ENCODE peak calls at places on chromosomes 3 and 15, in four cellular contexts. X, T, Z and P are unnamed samples.

GRCh38 chr3:142929109-142929508 is 34.4 kb downstream of the PAQR9 start:
- DNase-seq in X (no peak), T (peak; percentile 47), Z (peak; percentile 38), P (no peak)

GRCh38 chr3:43882976-43883680 is 192.4 kb downstream of the ABHD5 start:
- DNase-seq in X (no peak), T (no peak), Z (no peak), P (no peak)

GRCh38 chr3:5426094-5426883 is 238.8 kb downstream of the EDEM1 start:
- DNase-seq in X (peak; percentile 23), T (peak; percentile 0), Z (peak; percentile 92), P (peak; percentile 36)

GRCh38 chr3:42264399-42265058 is 1.5 kb downstream of the CCK start:
- DNase-seq in X (peak; percentile 25), T (no peak), Z (no peak), P (no peak)

GRCh38 chr3:97872209-97873042 is 50.6 kb downstream of the CRYBG3 start:
- DNase-seq in X (no peak), T (peak; percentile 98), Z (no peak), P (peak; percentile 44)

GRCh38 chr3:33250712-33251111 is 26.5 kb upstream of the FBXL2 start:
- DNase-seq in X (no peak), T (no peak), Z (no peak), P (no peak)

GRCh38 chr15:81000144-81000625 is 538 bp upstream of the TLNRD1 start:
- DNase-seq in X (no peak), T (no peak), Z (no peak), P (no peak)

GRCh38 chr3:185280572-185281365 is 26.9 kb upstream of the EHHADH start:
- DNase-seq in X (peak; percentile 20), T (peak; percentile 65), Z (peak; percentile 71), P (no peak)

GRCh38 chr3:123307064-123307463 is 105.3 kb downstream of the SEC22A start:
- DNase-seq in X (no peak), T (no peak), Z (no peak), P (no peak)

GRCh38 chr3:133295199-133295901 is 104.5 kb upstream of the BFSP2 start:
- DNase-seq in X (no peak), T (peak; percentile 40), Z (no peak), P (no peak)

GRCh38 chr15:40493089-40493840 is 22.5 kb downstream of the CHST14 start:
- DNase-seq in X (no peak), T (no peak), Z (no peak), P (no peak)

GRCh38 chr15:52481915-52482314 is 46.8 kb downstream of the MYO5A start:
- DNase-seq in X (peak; percentile 57), T (peak; percentile 86), Z (no peak), P (no peak)

GRCh38 chr3:101954946-101955345 is 105.6 kb downstream of the NFKBIZ start:
- DNase-seq in X (no peak), T (no peak), Z (no peak), P (no peak)

GRCh38 chr15:75620776-75621536 is 4.6 kb downstream of the SNUPN start:
- DNase-seq in X (no peak), T (peak; percentile 87), Z (no peak), P (no peak)

GRCh38 chr15:92803852-92804609 is 96.1 kb upstream of the CHD2 start:
- DNase-seq in X (no peak), T (peak; percentile 100), Z (no peak), P (peak; percentile 100)

GRCh38 chr3:69121950-69122349 is 445 bp downstream of the LMOD3 start:
- DNase-seq in X (no peak), T (no peak), Z (no peak), P (no peak)

GRCh38 chr3:41116851-41117250 is 82.5 kb upstream of the CTNNB1 start:
- DNase-seq in X (no peak), T (no peak), Z (no peak), P (no peak)

GRCh38 chr15:73125219-73125618 is 73.0 kb downstream of the NEO1 start:
- DNase-seq in X (no peak), T (no peak), Z (no peak), P (no peak)

GRCh38 chr3:56792201-56792600 is 9.5 kb downstream of the ARHGEF3 start:
- DNase-seq in X (no peak), T (no peak), Z (no peak), P (no peak)

DNA sequence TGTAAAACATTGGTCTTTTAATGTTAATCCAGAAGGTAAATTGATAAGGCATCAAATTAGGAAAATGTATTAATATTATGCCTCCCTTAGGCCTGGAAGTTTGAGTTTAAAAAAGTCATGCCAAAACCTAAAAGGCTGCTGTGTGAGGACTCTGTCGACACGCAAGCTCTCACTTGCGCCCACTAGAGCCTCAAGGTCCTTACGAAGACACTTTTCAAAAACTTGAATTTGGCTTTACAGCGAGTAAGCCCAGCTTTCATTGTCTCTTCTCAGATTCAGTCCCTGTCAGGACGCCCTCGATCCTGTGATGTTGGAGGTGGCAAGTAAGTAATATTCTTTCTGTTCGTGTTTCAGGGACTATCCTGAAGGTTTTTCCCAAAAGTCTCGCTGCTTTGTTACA is 89.7 kb downstream of the CRTC3 start:
- DNase-seq in X (no peak), T (no peak), Z (no peak), P (no peak)
- TF ChIP-seq CTCF in X (no peak), T (no peak), Z (no peak), P (no peak)

DNA sequence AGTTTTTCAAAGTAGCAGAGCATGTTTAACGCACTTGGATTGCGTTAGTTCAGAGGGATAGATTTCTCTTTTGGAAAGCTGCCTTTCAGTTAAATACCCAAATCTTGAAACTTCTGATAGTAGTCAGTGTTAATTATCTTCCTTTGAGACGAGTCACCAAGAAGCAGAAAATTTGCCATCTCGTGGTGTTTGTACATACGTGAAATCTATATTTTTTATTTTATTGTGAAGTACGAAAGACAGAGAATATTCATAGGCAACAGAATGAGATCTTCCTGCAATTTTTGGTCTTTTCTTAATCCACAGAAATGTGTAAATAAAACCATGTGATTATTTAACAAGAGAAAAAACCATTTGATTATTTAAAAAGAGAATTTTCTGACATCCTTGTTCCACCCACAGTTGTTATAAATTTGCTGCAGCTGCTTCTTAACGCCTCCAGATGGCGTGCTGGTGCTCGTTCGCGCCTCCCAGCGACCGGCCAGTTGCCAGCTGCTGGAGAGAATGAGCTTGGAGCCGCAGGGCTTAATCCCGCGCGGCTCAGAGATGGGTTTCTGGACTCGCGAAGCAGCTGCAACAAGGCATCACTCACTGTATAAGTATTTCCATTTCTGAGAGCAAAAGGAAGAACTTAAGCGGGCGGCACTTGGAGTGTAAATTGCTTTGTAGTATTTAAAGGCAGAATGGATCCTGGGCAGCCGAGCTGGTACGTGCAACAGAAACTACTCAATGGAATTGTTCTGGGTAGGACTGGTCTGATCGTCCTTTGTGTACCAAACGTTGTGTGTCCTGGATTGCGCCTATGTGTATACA is 10.5 kb upstream of the SLITRK3 start:
- DNase-seq in X (no peak), T (peak; percentile 69), Z (peak; percentile 92), P (peak; percentile 9)
- TF ChIP-seq CTCF in X (peak; percentile 68), T (peak; percentile 83), Z (peak; percentile 97), P (peak; percentile 98)

GRCh38 chr3:49553690-49554634 is at the start of gene BSN:
- DNase-seq in X (peak; percentile 98), T (peak; percentile 79), Z (peak; percentile 97), P (no peak)
- TF ChIP-seq CTCF in X (no peak), T (no peak), Z (no peak), P (no peak)

GRCh38 chr3:61371123-61371522 is 119.9 kb upstream of the FHIT start:
- DNase-seq in X (no peak), T (no peak), Z (peak; percentile 34), P (no peak)
- TF ChIP-seq CTCF in X (peak; percentile 71), T (peak; percentile 65), Z (peak; percentile 89), P (peak; percentile 86)

DNA sequence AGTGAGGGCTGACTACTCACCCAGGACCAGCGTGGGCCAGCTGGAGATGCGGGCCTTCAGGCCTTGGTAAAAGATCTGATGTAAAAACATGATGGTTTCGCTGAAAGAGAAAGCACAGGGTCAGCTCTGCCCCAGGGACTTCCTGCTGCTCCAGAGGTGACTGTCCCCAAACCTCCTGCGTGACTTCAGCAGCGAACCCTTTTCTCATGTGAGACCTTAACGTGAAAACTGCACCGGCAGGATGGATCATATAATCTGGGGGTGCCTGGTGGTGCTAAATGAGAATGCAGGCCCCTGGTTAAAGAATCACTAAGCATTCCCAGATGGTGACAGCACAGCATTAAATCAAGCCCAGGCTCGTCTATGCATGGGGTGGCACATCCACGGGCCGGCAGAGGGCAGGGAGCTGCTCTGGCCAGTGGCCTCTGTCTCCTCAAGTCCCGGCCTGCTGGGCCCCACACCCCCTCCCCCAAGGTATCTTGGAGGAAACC is 55.4 kb downstream of the RASGRF1 start:
- DNase-seq in X (no peak), T (peak; percentile 33), Z (peak; percentile 40), P (no peak)
- TF ChIP-seq CTCF in X (peak; percentile 13), T (peak; percentile 63), Z (peak; percentile 32), P (peak; percentile 39)